ENCODE peak calls at places on chromosomes 12 and 14, in eight cellular contexts. One of them, this sample, is unnamed.

GRCh38 chr12:107660861-107661415 is 24.7 kb upstream of the PWP1 start:
- DNase-seq in cardiac fibroblast: peak; percentile 14
- DNase-seq in breast epithelium: no peak
- DNase-seq in left lung: no peak
- DNase-seq in ovary: no peak
- DNase-seq in adrenal gland: no peak
- DNase-seq in PC-9: no peak
- DNase-seq in astrocyte of the cerebellum: no peak
- DNase-seq in this sample: no peak

GRCh38 chr14:104111301-104112112 is 26.0 kb downstream of the ASPG start:
- DNase-seq in cardiac fibroblast: no peak
- DNase-seq in breast epithelium: no peak
- DNase-seq in left lung: peak; percentile 68
- DNase-seq in ovary: peak; percentile 16
- DNase-seq in adrenal gland: no peak
- DNase-seq in PC-9: no peak
- DNase-seq in astrocyte of the cerebellum: no peak
- DNase-seq in this sample: no peak

GRCh38 chr12:109559601-109560000 is 13.7 kb downstream of the MMAB start:
- DNase-seq in cardiac fibroblast: no peak
- DNase-seq in breast epithelium: no peak
- DNase-seq in left lung: no peak
- DNase-seq in ovary: no peak
- DNase-seq in adrenal gland: no peak
- DNase-seq in PC-9: no peak
- DNase-seq in astrocyte of the cerebellum: no peak
- DNase-seq in this sample: no peak

GRCh38 chr14:95043732-95044462 is 113.4 kb downstream of the DICER1 start:
- DNase-seq in cardiac fibroblast: no peak
- DNase-seq in breast epithelium: peak; percentile 6
- DNase-seq in left lung: no peak
- DNase-seq in ovary: no peak
- DNase-seq in adrenal gland: no peak
- DNase-seq in PC-9: no peak
- DNase-seq in astrocyte of the cerebellum: no peak
- DNase-seq in this sample: peak; percentile 82

GRCh38 chr14:41739203-41739602 is 132.5 kb downstream of the LRFN5 start:
- DNase-seq in cardiac fibroblast: no peak
- DNase-seq in breast epithelium: no peak
- DNase-seq in left lung: no peak
- DNase-seq in ovary: no peak
- DNase-seq in adrenal gland: no peak
- DNase-seq in PC-9: no peak
- DNase-seq in astrocyte of the cerebellum: no peak
- DNase-seq in this sample: no peak

GRCh38 chr14:101972126-101972785 is 7.9 kb downstream of the DYNC1H1 start:
- DNase-seq in cardiac fibroblast: peak; percentile 98
- DNase-seq in breast epithelium: peak; percentile 87
- DNase-seq in left lung: peak; percentile 84
- DNase-seq in ovary: peak; percentile 57
- DNase-seq in adrenal gland: peak; percentile 94
- DNase-seq in PC-9: peak; percentile 100
- DNase-seq in astrocyte of the cerebellum: peak; percentile 99
- DNase-seq in this sample: peak; percentile 100

GRCh38 chr12:67414011-67414715 is 145.0 kb downstream of the CAND1 start:
- DNase-seq in cardiac fibroblast: no peak
- DNase-seq in breast epithelium: no peak
- DNase-seq in left lung: no peak
- DNase-seq in ovary: no peak
- DNase-seq in adrenal gland: no peak
- DNase-seq in PC-9: no peak
- DNase-seq in astrocyte of the cerebellum: no peak
- DNase-seq in this sample: no peak

GRCh38 chr14:90453401-90453951 is 56.6 kb downstream of the CALM1 start:
- DNase-seq in cardiac fibroblast: peak; percentile 38
- DNase-seq in breast epithelium: no peak
- DNase-seq in left lung: no peak
- DNase-seq in ovary: peak; percentile 41
- DNase-seq in adrenal gland: peak; percentile 43
- DNase-seq in PC-9: no peak
- DNase-seq in astrocyte of the cerebellum: no peak
- DNase-seq in this sample: no peak

GRCh38 chr12:6635856-6636521 is at the start of gene LPAR5:
- DNase-seq in cardiac fibroblast: peak; percentile 7
- DNase-seq in breast epithelium: no peak
- DNase-seq in left lung: no peak
- DNase-seq in ovary: no peak
- DNase-seq in adrenal gland: no peak
- DNase-seq in PC-9: peak; percentile 84
- DNase-seq in astrocyte of the cerebellum: no peak
- DNase-seq in this sample: peak; percentile 29

GRCh38 chr12:13205809-13206559 is 9.5 kb downstream of the EMP1 start:
- DNase-seq in cardiac fibroblast: peak; percentile 96
- DNase-seq in breast epithelium: no peak
- DNase-seq in left lung: no peak
- DNase-seq in ovary: no peak
- DNase-seq in adrenal gland: peak; percentile 11
- DNase-seq in PC-9: peak; percentile 99
- DNase-seq in astrocyte of the cerebellum: peak; percentile 97
- DNase-seq in this sample: peak; percentile 98

GRCh38 chr12:62955678-62956077 is 20.7 kb upstream of the PPM1H start:
- DNase-seq in cardiac fibroblast: no peak
- DNase-seq in breast epithelium: no peak
- DNase-seq in left lung: no peak
- DNase-seq in ovary: no peak
- DNase-seq in adrenal gland: no peak
- DNase-seq in PC-9: no peak
- DNase-seq in astrocyte of the cerebellum: no peak
- DNase-seq in this sample: no peak

GRCh38 chr14:105151838-105152793 is 16.5 kb downstream of the JAG2 start:
- DNase-seq in cardiac fibroblast: no peak
- DNase-seq in breast epithelium: no peak
- DNase-seq in left lung: peak; percentile 74
- DNase-seq in ovary: no peak
- DNase-seq in adrenal gland: no peak
- DNase-seq in PC-9: no peak
- DNase-seq in astrocyte of the cerebellum: no peak
- DNase-seq in this sample: no peak

GRCh38 chr14:55313480-55313879 is 42.3 kb downstream of the FBXO34 start:
- DNase-seq in cardiac fibroblast: no peak
- DNase-seq in breast epithelium: no peak
- DNase-seq in left lung: no peak
- DNase-seq in ovary: no peak
- DNase-seq in adrenal gland: no peak
- DNase-seq in PC-9: no peak
- DNase-seq in astrocyte of the cerebellum: no peak
- DNase-seq in this sample: no peak

GRCh38 chr14:64574370-64575115 is 24.8 kb downstream of the PPP1R36 start:
- DNase-seq in cardiac fibroblast: no peak
- DNase-seq in breast epithelium: no peak
- DNase-seq in left lung: no peak
- DNase-seq in ovary: no peak
- DNase-seq in adrenal gland: no peak
- DNase-seq in PC-9: no peak
- DNase-seq in astrocyte of the cerebellum: no peak
- DNase-seq in this sample: no peak

GRCh38 chr12:54033980-54034783 is 1.3 kb downstream of the HOXC5 start:
- DNase-seq in cardiac fibroblast: no peak
- DNase-seq in breast epithelium: no peak
- DNase-seq in left lung: no peak
- DNase-seq in ovary: peak; percentile 71
- DNase-seq in adrenal gland: no peak
- DNase-seq in PC-9: no peak
- DNase-seq in astrocyte of the cerebellum: no peak
- DNase-seq in this sample: peak; percentile 66
- H3K4me3 ChIP-seq in cardiac fibroblast: no peak overlapping the region
- H3K4me3 ChIP-seq in breast epithelium: peak overlapping the region; percentile 73
- H3K4me3 ChIP-seq in left lung: no peak overlapping the region
- H3K4me3 ChIP-seq in ovary: peak overlapping the region; percentile 35
- H3K4me3 ChIP-seq in adrenal gland: no peak overlapping the region
- H3K4me3 ChIP-seq in PC-9: peak overlapping the region; percentile 47
- H3K4me3 ChIP-seq in astrocyte of the cerebellum: no peak overlapping the region
- H3K4me3 ChIP-seq in this sample: peak overlapping the region; percentile 52

DNA sequence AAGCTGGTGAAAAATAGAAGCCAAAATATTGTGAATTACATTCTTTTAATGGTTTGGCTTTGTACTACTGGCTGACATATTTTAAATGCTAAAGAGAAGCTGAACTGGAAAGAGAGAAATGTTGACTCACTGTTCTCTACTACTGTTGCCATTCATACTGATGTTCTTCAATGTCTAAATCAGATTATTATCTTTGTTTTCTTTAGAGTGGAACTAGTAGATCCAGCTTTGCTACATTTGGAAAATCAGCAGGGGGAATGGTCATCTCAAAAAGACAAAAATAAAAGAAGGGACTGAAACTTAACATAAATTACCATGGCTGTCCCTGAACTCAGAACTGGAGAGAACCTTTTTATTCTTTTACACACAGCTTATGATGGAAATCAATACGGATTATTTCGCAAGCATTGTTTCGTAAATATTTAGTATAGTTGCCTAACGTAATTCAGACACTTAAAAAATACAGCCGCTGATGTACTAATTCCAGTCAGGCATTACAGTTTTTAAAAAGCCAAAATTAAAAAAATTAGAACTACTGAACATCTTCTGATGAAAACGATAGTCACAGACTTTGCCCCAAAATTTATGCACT is 76.3 kb upstream of the OTX2 start:
- DNase-seq in cardiac fibroblast: no peak
- DNase-seq in breast epithelium: no peak
- DNase-seq in left lung: no peak
- DNase-seq in ovary: no peak
- DNase-seq in adrenal gland: no peak
- DNase-seq in PC-9: peak; percentile 76
- DNase-seq in astrocyte of the cerebellum: no peak
- DNase-seq in this sample: no peak
- H3K4me3 ChIP-seq in cardiac fibroblast: no peak overlapping the region
- H3K4me3 ChIP-seq in breast epithelium: no peak overlapping the region
- H3K4me3 ChIP-seq in left lung: no peak overlapping the region
- H3K4me3 ChIP-seq in ovary: no peak overlapping the region
- H3K4me3 ChIP-seq in adrenal gland: no peak overlapping the region
- H3K4me3 ChIP-seq in PC-9: no peak overlapping the region
- H3K4me3 ChIP-seq in astrocyte of the cerebellum: no peak overlapping the region
- H3K4me3 ChIP-seq in this sample: no peak overlapping the region

GRCh38 chr12:54026640-54027441 is 1.4 kb upstream of the HOXC6 start:
- DNase-seq in cardiac fibroblast: no peak
- DNase-seq in breast epithelium: no peak
- DNase-seq in left lung: no peak
- DNase-seq in ovary: peak; percentile 28
- DNase-seq in adrenal gland: no peak
- DNase-seq in PC-9: no peak
- DNase-seq in astrocyte of the cerebellum: no peak
- DNase-seq in this sample: peak; percentile 45
- H3K4me3 ChIP-seq in cardiac fibroblast: no peak overlapping the region
- H3K4me3 ChIP-seq in breast epithelium: peak overlapping the region; percentile 51
- H3K4me3 ChIP-seq in left lung: no peak overlapping the region
- H3K4me3 ChIP-seq in ovary: no peak overlapping the region
- H3K4me3 ChIP-seq in adrenal gland: no peak overlapping the region
- H3K4me3 ChIP-seq in PC-9: no peak overlapping the region
- H3K4me3 ChIP-seq in astrocyte of the cerebellum: no peak overlapping the region
- H3K4me3 ChIP-seq in this sample: peak overlapping the region; percentile 20

DNA sequence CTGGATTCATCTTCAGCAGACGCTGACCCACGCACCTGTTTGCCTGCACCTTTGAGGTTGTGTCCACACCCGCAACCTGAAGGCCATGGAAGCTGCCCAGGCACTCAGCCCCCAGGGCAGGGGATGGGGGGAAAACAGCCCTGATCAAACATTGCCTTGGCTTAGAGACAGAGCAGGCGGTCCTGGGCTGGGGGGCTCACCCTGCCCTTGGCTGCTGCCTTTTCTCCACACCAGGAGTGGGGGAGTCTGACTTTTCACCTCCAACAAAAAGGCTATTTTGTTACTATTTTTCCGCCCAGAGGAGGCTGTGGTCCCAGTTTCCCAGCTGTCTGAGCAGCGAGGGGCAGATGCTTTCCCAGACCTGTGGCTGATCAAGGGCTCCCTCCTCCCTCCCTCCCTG is 24.2 kb downstream of the BCL11B start:
- DNase-seq in cardiac fibroblast: no peak
- DNase-seq in breast epithelium: no peak
- DNase-seq in left lung: no peak
- DNase-seq in ovary: no peak
- DNase-seq in adrenal gland: no peak
- DNase-seq in PC-9: no peak
- DNase-seq in astrocyte of the cerebellum: no peak
- DNase-seq in this sample: no peak
- H3K4me3 ChIP-seq in cardiac fibroblast: no peak overlapping the region
- H3K4me3 ChIP-seq in breast epithelium: no peak overlapping the region
- H3K4me3 ChIP-seq in left lung: no peak overlapping the region
- H3K4me3 ChIP-seq in ovary: no peak overlapping the region
- H3K4me3 ChIP-seq in adrenal gland: no peak overlapping the region
- H3K4me3 ChIP-seq in PC-9: no peak overlapping the region
- H3K4me3 ChIP-seq in astrocyte of the cerebellum: no peak overlapping the region
- H3K4me3 ChIP-seq in this sample: no peak overlapping the region

GRCh38 chr12:56256326-56256960 is 1.7 kb downstream of the ANKRD52 start:
- DNase-seq in cardiac fibroblast: peak; percentile 69
- DNase-seq in breast epithelium: no peak
- DNase-seq in left lung: no peak
- DNase-seq in ovary: no peak
- DNase-seq in adrenal gland: peak; percentile 46
- DNase-seq in PC-9: no peak
- DNase-seq in astrocyte of the cerebellum: no peak
- DNase-seq in this sample: peak; percentile 67

GRCh38 chr12:56257491-56258067 is 605 bp downstream of the ANKRD52 start:
- DNase-seq in cardiac fibroblast: peak; percentile 27
- DNase-seq in breast epithelium: no peak
- DNase-seq in left lung: no peak
- DNase-seq in ovary: no peak
- DNase-seq in adrenal gland: peak; percentile 27
- DNase-seq in PC-9: no peak
- DNase-seq in astrocyte of the cerebellum: no peak
- DNase-seq in this sample: peak; percentile 20

GRCh38 chr12:56258068-56258819 is at the start of gene ANKRD52:
- DNase-seq in cardiac fibroblast: peak; percentile 85
- DNase-seq in breast epithelium: peak; percentile 43
- DNase-seq in left lung: peak; percentile 96
- DNase-seq in ovary: peak; percentile 82
- DNase-seq in adrenal gland: peak; percentile 79
- DNase-seq in PC-9: peak; percentile 40
- DNase-seq in astrocyte of the cerebellum: peak; percentile 32
- DNase-seq in this sample: peak; percentile 72

GRCh38 chr12:56257071-56257470 is 1.1 kb downstream of the ANKRD52 start:
- DNase-seq in cardiac fibroblast: no peak
- DNase-seq in breast epithelium: no peak
- DNase-seq in left lung: no peak
- DNase-seq in ovary: no peak
- DNase-seq in adrenal gland: no peak
- DNase-seq in PC-9: no peak
- DNase-seq in astrocyte of the cerebellum: no peak
- DNase-seq in this sample: no peak

GRCh38 chr12:56255671-56256070 is 2.5 kb downstream of the ANKRD52 start:
- DNase-seq in cardiac fibroblast: no peak
- DNase-seq in breast epithelium: no peak
- DNase-seq in left lung: no peak
- DNase-seq in ovary: no peak
- DNase-seq in adrenal gland: no peak
- DNase-seq in PC-9: no peak
- DNase-seq in astrocyte of the cerebellum: no peak
- DNase-seq in this sample: no peak
- H3K4me3 ChIP-seq in cardiac fibroblast: no peak overlapping the region
- H3K4me3 ChIP-seq in breast epithelium: no peak overlapping the region
- H3K4me3 ChIP-seq in left lung: no peak overlapping the region
- H3K4me3 ChIP-seq in ovary: no peak overlapping the region
- H3K4me3 ChIP-seq in adrenal gland: no peak overlapping the region
- H3K4me3 ChIP-seq in PC-9: no peak overlapping the region
- H3K4me3 ChIP-seq in astrocyte of the cerebellum: no peak overlapping the region
- H3K4me3 ChIP-seq in this sample: no peak overlapping the region

GRCh38 chr12:27525373-27525772 is 1.4 kb downstream of the PPFIBP1 start:
- DNase-seq in cardiac fibroblast: peak; percentile 93
- DNase-seq in breast epithelium: no peak
- DNase-seq in left lung: no peak
- DNase-seq in ovary: no peak
- DNase-seq in adrenal gland: peak; percentile 19
- DNase-seq in PC-9: peak; percentile 65
- DNase-seq in astrocyte of the cerebellum: no peak
- DNase-seq in this sample: peak; percentile 90
- H3K4me3 ChIP-seq in cardiac fibroblast: peak overlapping the region; percentile 83
- H3K4me3 ChIP-seq in breast epithelium: peak overlapping the region; percentile 85
- H3K4me3 ChIP-seq in left lung: peak overlapping the region; percentile 69
- H3K4me3 ChIP-seq in ovary: peak overlapping the region; percentile 82
- H3K4me3 ChIP-seq in adrenal gland: no peak overlapping the region
- H3K4me3 ChIP-seq in PC-9: peak overlapping the region; percentile 96
- H3K4me3 ChIP-seq in astrocyte of the cerebellum: peak overlapping the region; percentile 75
- H3K4me3 ChIP-seq in this sample: peak overlapping the region; percentile 75

This sample was measured in fibroblast of mammary gland.